ENCODE peak calls at places on chromosomes 3 and 15, in ten cellular contexts. One of them, this sample, is unnamed.
A peak's percentile ranks its signal among the peaks of the same experiment; 100 is the strongest.

GRCh38 chr3:69203631-69204314 is 81.4 kb upstream of the LMOD3 start:
- DNase-seq in effector CD4-positive, alpha-beta T cell: no peak
- DNase-seq in AG10803: no peak
- DNase-seq in RPMI8226: no peak
- DNase-seq in B cell: no peak
- DNase-seq in trophoblast cell: no peak
- DNase-seq in upper lobe of left lung: no peak
- DNase-seq in H54: no peak
- DNase-seq in aorta: no peak
- DNase-seq in LoVo: no peak
- DNase-seq in this sample: no peak

GRCh38 chr15:100211855-100212850 is 129.6 kb downstream of the ADAMTS17 start:
- DNase-seq in effector CD4-positive, alpha-beta T cell: no peak
- DNase-seq in AG10803: no peak
- DNase-seq in RPMI8226: no peak
- DNase-seq in B cell: no peak
- DNase-seq in trophoblast cell: peak; percentile 31
- DNase-seq in upper lobe of left lung: no peak
- DNase-seq in H54: no peak
- DNase-seq in aorta: no peak
- DNase-seq in LoVo: peak; percentile 11
- DNase-seq in this sample: no peak

GRCh38 chr3:52119056-52119455 is 35.2 kb downstream of the POC1A start:
- DNase-seq in effector CD4-positive, alpha-beta T cell: no peak
- DNase-seq in AG10803: no peak
- DNase-seq in RPMI8226: no peak
- DNase-seq in B cell: no peak
- DNase-seq in trophoblast cell: no peak
- DNase-seq in upper lobe of left lung: no peak
- DNase-seq in H54: no peak
- DNase-seq in aorta: peak; percentile 47
- DNase-seq in LoVo: no peak
- DNase-seq in this sample: no peak

GRCh38 chr3:107208100-107208499 is 169.1 kb upstream of the CCDC54 start:
- DNase-seq in effector CD4-positive, alpha-beta T cell: no peak
- DNase-seq in AG10803: peak; percentile 95
- DNase-seq in RPMI8226: no peak
- DNase-seq in B cell: no peak
- DNase-seq in trophoblast cell: no peak
- DNase-seq in upper lobe of left lung: no peak
- DNase-seq in H54: no peak
- DNase-seq in aorta: no peak
- DNase-seq in LoVo: peak; percentile 31
- DNase-seq in this sample: no peak

GRCh38 chr3:48747703-48748102 is 30.7 kb upstream of the IP6K2 start:
- DNase-seq in effector CD4-positive, alpha-beta T cell: no peak
- DNase-seq in AG10803: no peak
- DNase-seq in RPMI8226: no peak
- DNase-seq in B cell: no peak
- DNase-seq in trophoblast cell: no peak
- DNase-seq in upper lobe of left lung: no peak
- DNase-seq in H54: no peak
- DNase-seq in aorta: no peak
- DNase-seq in LoVo: no peak
- DNase-seq in this sample: no peak

GRCh38 chr15:44718180-44718926 is 7.0 kb downstream of the B2M start:
- DNase-seq in effector CD4-positive, alpha-beta T cell: no peak
- DNase-seq in AG10803: no peak
- DNase-seq in RPMI8226: no peak
- DNase-seq in B cell: no peak
- DNase-seq in trophoblast cell: no peak
- DNase-seq in upper lobe of left lung: no peak
- DNase-seq in H54: no peak
- DNase-seq in aorta: no peak
- DNase-seq in LoVo: no peak
- DNase-seq in this sample: no peak

GRCh38 chr15:28114721-28115622 is 15.9 kb upstream of the OCA2 start:
- DNase-seq in effector CD4-positive, alpha-beta T cell: no peak
- DNase-seq in AG10803: no peak
- DNase-seq in RPMI8226: no peak
- DNase-seq in B cell: no peak
- DNase-seq in trophoblast cell: no peak
- DNase-seq in upper lobe of left lung: no peak
- DNase-seq in H54: no peak
- DNase-seq in aorta: no peak
- DNase-seq in LoVo: no peak
- DNase-seq in this sample: no peak

GRCh38 chr3:61448378-61448777 is 113.0 kb upstream of the PTPRG start:
- DNase-seq in effector CD4-positive, alpha-beta T cell: no peak
- DNase-seq in AG10803: no peak
- DNase-seq in RPMI8226: no peak
- DNase-seq in B cell: no peak
- DNase-seq in trophoblast cell: no peak
- DNase-seq in upper lobe of left lung: no peak
- DNase-seq in H54: no peak
- DNase-seq in aorta: no peak
- DNase-seq in LoVo: no peak
- DNase-seq in this sample: no peak

GRCh38 chr3:124886168-124887051 is 755 bp downstream of the ITGB5 start:
- DNase-seq in effector CD4-positive, alpha-beta T cell: no peak
- DNase-seq in AG10803: peak; percentile 63
- DNase-seq in RPMI8226: peak; percentile 67
- DNase-seq in B cell: peak; percentile 30
- DNase-seq in trophoblast cell: peak; percentile 29
- DNase-seq in upper lobe of left lung: peak; percentile 91
- DNase-seq in H54: peak; percentile 53
- DNase-seq in aorta: peak; percentile 74
- DNase-seq in LoVo: peak; percentile 55
- DNase-seq in this sample: peak; percentile 34

GRCh38 chr3:127121850-127122249 is 71.1 kb upstream of the PRR23E start:
- DNase-seq in effector CD4-positive, alpha-beta T cell: no peak
- DNase-seq in AG10803: no peak
- DNase-seq in RPMI8226: no peak
- DNase-seq in B cell: no peak
- DNase-seq in trophoblast cell: no peak
- DNase-seq in upper lobe of left lung: no peak
- DNase-seq in H54: no peak
- DNase-seq in aorta: no peak
- DNase-seq in LoVo: no peak
- DNase-seq in this sample: no peak

GRCh38 chr3:8837172-8837571 is 67.8 kb upstream of the OXTR start:
- DNase-seq in effector CD4-positive, alpha-beta T cell: no peak
- DNase-seq in AG10803: peak; percentile 74
- DNase-seq in RPMI8226: no peak
- DNase-seq in B cell: no peak
- DNase-seq in trophoblast cell: no peak
- DNase-seq in upper lobe of left lung: no peak
- DNase-seq in H54: peak; percentile 52
- DNase-seq in aorta: no peak
- DNase-seq in LoVo: no peak
- DNase-seq in this sample: no peak

GRCh38 chr3:30426319-30426993 is 179.9 kb upstream of the TGFBR2 start:
- DNase-seq in effector CD4-positive, alpha-beta T cell: no peak
- DNase-seq in AG10803: peak; percentile 78
- DNase-seq in RPMI8226: no peak
- DNase-seq in B cell: no peak
- DNase-seq in trophoblast cell: no peak
- DNase-seq in upper lobe of left lung: no peak
- DNase-seq in H54: no peak
- DNase-seq in aorta: peak; percentile 57
- DNase-seq in LoVo: no peak
- DNase-seq in this sample: no peak

GRCh38 chr3:4533489-4534443 is 40.6 kb downstream of the ITPR1 start:
- DNase-seq in effector CD4-positive, alpha-beta T cell: no peak
- DNase-seq in AG10803: no peak
- DNase-seq in RPMI8226: no peak
- DNase-seq in B cell: no peak
- DNase-seq in trophoblast cell: no peak
- DNase-seq in upper lobe of left lung: no peak
- DNase-seq in H54: no peak
- DNase-seq in aorta: peak; percentile 73
- DNase-seq in LoVo: no peak
- DNase-seq in this sample: no peak

GRCh38 chr15:31278544-31279220 is 48.0 kb upstream of the KLF13 start:
- DNase-seq in effector CD4-positive, alpha-beta T cell: no peak
- DNase-seq in AG10803: no peak
- DNase-seq in RPMI8226: no peak
- DNase-seq in B cell: peak; percentile 1
- DNase-seq in trophoblast cell: no peak
- DNase-seq in upper lobe of left lung: peak; percentile 54
- DNase-seq in H54: no peak
- DNase-seq in aorta: peak; percentile 42
- DNase-seq in LoVo: no peak
- DNase-seq in this sample: no peak

GRCh38 chr15:78716651-78717050 is 75.6 kb upstream of the CHRNB4 start:
- DNase-seq in effector CD4-positive, alpha-beta T cell: no peak
- DNase-seq in AG10803: no peak
- DNase-seq in RPMI8226: no peak
- DNase-seq in B cell: no peak
- DNase-seq in trophoblast cell: no peak
- DNase-seq in upper lobe of left lung: no peak
- DNase-seq in H54: no peak
- DNase-seq in aorta: no peak
- DNase-seq in LoVo: no peak
- DNase-seq in this sample: no peak

GRCh38 chr3:129211345-129211744 is 27.6 kb upstream of the CNBP start:
- DNase-seq in effector CD4-positive, alpha-beta T cell: no peak
- DNase-seq in AG10803: peak; percentile 21
- DNase-seq in RPMI8226: no peak
- DNase-seq in B cell: no peak
- DNase-seq in trophoblast cell: no peak
- DNase-seq in upper lobe of left lung: no peak
- DNase-seq in H54: no peak
- DNase-seq in aorta: no peak
- DNase-seq in LoVo: no peak
- DNase-seq in this sample: no peak

GRCh38 chr3:129112308-129113052 is 9.1 kb downstream of the RAB43 start:
- DNase-seq in effector CD4-positive, alpha-beta T cell: no peak
- DNase-seq in AG10803: peak; percentile 75
- DNase-seq in RPMI8226: no peak
- DNase-seq in B cell: no peak
- DNase-seq in trophoblast cell: no peak
- DNase-seq in upper lobe of left lung: no peak
- DNase-seq in H54: no peak
- DNase-seq in aorta: no peak
- DNase-seq in LoVo: peak; percentile 46
- DNase-seq in this sample: no peak

GRCh38 chr3:143975549-143976152 is 4.0 kb downstream of the DIPK2A start:
- DNase-seq in effector CD4-positive, alpha-beta T cell: no peak
- DNase-seq in AG10803: peak; percentile 65
- DNase-seq in RPMI8226: peak; percentile 56
- DNase-seq in B cell: peak; percentile 44
- DNase-seq in trophoblast cell: no peak
- DNase-seq in upper lobe of left lung: no peak
- DNase-seq in H54: no peak
- DNase-seq in aorta: no peak
- DNase-seq in LoVo: peak; percentile 29
- DNase-seq in this sample: peak; percentile 9

GRCh38 chr3:61961882-61962281 is 400.5 kb downstream of the PTPRG start:
- DNase-seq in effector CD4-positive, alpha-beta T cell: no peak
- DNase-seq in AG10803: no peak
- DNase-seq in RPMI8226: no peak
- DNase-seq in B cell: no peak
- DNase-seq in trophoblast cell: no peak
- DNase-seq in upper lobe of left lung: no peak
- DNase-seq in H54: no peak
- DNase-seq in aorta: no peak
- DNase-seq in LoVo: no peak
- DNase-seq in this sample: no peak

GRCh38 chr3:177585271-177585670 is 388.0 kb upstream of the TBL1XR1 start:
- DNase-seq in effector CD4-positive, alpha-beta T cell: no peak
- DNase-seq in AG10803: no peak
- DNase-seq in RPMI8226: no peak
- DNase-seq in B cell: no peak
- DNase-seq in trophoblast cell: no peak
- DNase-seq in upper lobe of left lung: no peak
- DNase-seq in H54: no peak
- DNase-seq in aorta: no peak
- DNase-seq in LoVo: no peak
- DNase-seq in this sample: no peak

GRCh38 chr3:63948995-63949394 is 36.8 kb upstream of the SCAANT1 start:
- DNase-seq in effector CD4-positive, alpha-beta T cell: no peak
- DNase-seq in AG10803: peak; percentile 72
- DNase-seq in RPMI8226: no peak
- DNase-seq in B cell: no peak
- DNase-seq in trophoblast cell: peak; percentile 35
- DNase-seq in upper lobe of left lung: no peak
- DNase-seq in H54: no peak
- DNase-seq in aorta: no peak
- DNase-seq in LoVo: no peak
- DNase-seq in this sample: no peak

GRCh38 chr15:63345391-63345752 is 36.3 kb downstream of the CA12 start:
- DNase-seq in effector CD4-positive, alpha-beta T cell: no peak
- DNase-seq in AG10803: no peak
- DNase-seq in RPMI8226: peak; percentile 16
- DNase-seq in B cell: no peak
- DNase-seq in trophoblast cell: no peak
- DNase-seq in upper lobe of left lung: peak; percentile 71
- DNase-seq in H54: no peak
- DNase-seq in aorta: no peak
- DNase-seq in LoVo: no peak
- DNase-seq in this sample: no peak

GRCh38 chr3:98778852-98779379 is 15.8 kb downstream of the ST3GAL6 start:
- DNase-seq in effector CD4-positive, alpha-beta T cell: no peak
- DNase-seq in AG10803: peak; percentile 90
- DNase-seq in RPMI8226: no peak
- DNase-seq in B cell: no peak
- DNase-seq in trophoblast cell: peak; percentile 68
- DNase-seq in upper lobe of left lung: no peak
- DNase-seq in H54: peak; percentile 8
- DNase-seq in aorta: no peak
- DNase-seq in LoVo: no peak
- DNase-seq in this sample: no peak

GRCh38 chr3:191352014-191352413 is 21.7 kb upstream of the UTS2B start:
- DNase-seq in effector CD4-positive, alpha-beta T cell: no peak
- DNase-seq in AG10803: no peak
- DNase-seq in RPMI8226: no peak
- DNase-seq in B cell: no peak
- DNase-seq in trophoblast cell: no peak
- DNase-seq in upper lobe of left lung: no peak
- DNase-seq in H54: no peak
- DNase-seq in aorta: no peak
- DNase-seq in LoVo: no peak
- DNase-seq in this sample: no peak

GRCh38 chr15:47812436-47813109 is 95.3 kb downstream of the SEMA6D start:
- DNase-seq in effector CD4-positive, alpha-beta T cell: no peak
- DNase-seq in AG10803: peak; percentile 56
- DNase-seq in RPMI8226: no peak
- DNase-seq in B cell: no peak
- DNase-seq in trophoblast cell: peak; percentile 92
- DNase-seq in upper lobe of left lung: no peak
- DNase-seq in H54: no peak
- DNase-seq in aorta: no peak
- DNase-seq in LoVo: peak; percentile 2
- DNase-seq in this sample: peak; percentile 8

GRCh38 chr3:38232701-38233100 is 32.9 kb upstream of the SLC22A13 start:
- DNase-seq in effector CD4-positive, alpha-beta T cell: no peak
- DNase-seq in AG10803: no peak
- DNase-seq in RPMI8226: no peak
- DNase-seq in B cell: no peak
- DNase-seq in trophoblast cell: no peak
- DNase-seq in upper lobe of left lung: no peak
- DNase-seq in H54: no peak
- DNase-seq in aorta: no peak
- DNase-seq in LoVo: no peak
- DNase-seq in this sample: no peak

GRCh38 chr3:128426128-128426921 is 40.4 kb downstream of the DNAJB8 start:
- DNase-seq in effector CD4-positive, alpha-beta T cell: peak; percentile 47
- DNase-seq in AG10803: peak; percentile 12
- DNase-seq in RPMI8226: peak; percentile 55
- DNase-seq in B cell: peak; percentile 70
- DNase-seq in trophoblast cell: peak; percentile 57
- DNase-seq in upper lobe of left lung: peak; percentile 94
- DNase-seq in H54: peak; percentile 80
- DNase-seq in aorta: no peak
- DNase-seq in LoVo: peak; percentile 61
- DNase-seq in this sample: peak; percentile 86

GRCh38 chr3:155079795-155080546 is at the start of gene MME:
- DNase-seq in effector CD4-positive, alpha-beta T cell: no peak
- DNase-seq in AG10803: peak; percentile 80
- DNase-seq in RPMI8226: peak; percentile 64
- DNase-seq in B cell: no peak
- DNase-seq in trophoblast cell: peak; percentile 35
- DNase-seq in upper lobe of left lung: peak; percentile 90
- DNase-seq in H54: peak; percentile 52
- DNase-seq in aorta: peak; percentile 51
- DNase-seq in LoVo: no peak
- DNase-seq in this sample: peak; percentile 48

This sample was measured in germinal center.